ENCODE peak calls at places on chromosomes 4 and X, in nine cellular contexts. U is pancreas, G is astrocyte, Y is keratinocyte, W is HCT116, T is mucosa of descending colon, K is heart left ventricle, N is tibial nerve, J is ovary. I is an unnamed sample.

GRCh38 chrX:92213781-92214180 is 434.6 kb downstream of the PCDH11X start:
- DNase-seq in U (no peak), K (no peak), G (no peak), W (no peak), N (no peak), T (no peak), Y (no peak), J (no peak), I (no peak)

GRCh38 chrX:14598330-14598729 is 69.0 kb downstream of the GLRA2 start:
- DNase-seq in N (no peak), J (no peak), K (no peak), Y (no peak), T (no peak), G (peak; percentile 1), U (no peak), W (no peak), I (no peak)

GRCh38 chr4:4858527-4858926 is 938 bp upstream of the MSX1 start:
- DNase-seq in N (no peak), U (no peak), Y (no peak), W (no peak), G (no peak), K (peak; percentile 15), T (no peak), J (no peak), I (no peak)

GRCh38 chr4:38233727-38234478 is 273.7 kb downstream of the PTTG2 start:
- DNase-seq in Y (no peak), T (peak; percentile 45), K (peak; percentile 45), U (no peak), W (no peak), N (peak; percentile 18), G (no peak), J (no peak), I (no peak)

GRCh38 chrX:39214380-39215126 is 413.3 kb downstream of the MID1IP1 start:
- DNase-seq in Y (no peak), N (no peak), U (no peak), W (no peak), G (no peak), J (no peak), K (peak; percentile 24), T (no peak), I (no peak)

GRCh38 chrX:43176686-43177085 is 398.7 kb upstream of the PPP1R2C start:
- DNase-seq in W (no peak), K (no peak), U (no peak), T (no peak), Y (no peak), J (no peak), N (no peak), G (no peak), I (no peak)

GRCh38 chrX:102863735-102864134 is 73.3 kb upstream of the RAB40AL start:
- DNase-seq in T (peak; percentile 91), G (peak; percentile 37), W (peak; percentile 39), N (peak; percentile 92), Y (no peak), J (peak; percentile 54), K (peak; percentile 81), U (peak; percentile 87), I (no peak)

GRCh38 chrX:20252392-20253231 is 14.1 kb downstream of the RPS6KA3 start:
- DNase-seq in K (peak; percentile 35), W (peak; percentile 26), G (peak; percentile 19), J (no peak), U (peak; percentile 70), Y (no peak), N (peak; percentile 36), T (peak; percentile 85), I (no peak)

GRCh38 chrX:23334871-23335599 is 386 bp downstream of the PTCHD1 start:
- DNase-seq in Y (no peak), N (no peak), G (no peak), T (no peak), W (no peak), J (no peak), K (no peak), U (no peak), I (no peak)

GRCh38 chrX:13087322-13088154 is 43.1 kb upstream of the FAM9C start:
- DNase-seq in K (no peak), J (no peak), N (no peak), U (no peak), G (peak; percentile 75), T (no peak), Y (peak; percentile 15), W (no peak), I (no peak)

GRCh38 chrX:27680726-27681125 is 90.6 kb downstream of the DCAF8L2 start:
- DNase-seq in N (no peak), W (no peak), U (no peak), K (no peak), Y (no peak), G (peak; percentile 61), T (no peak), J (no peak), I (no peak)

GRCh38 chrX:9677098-9677739 is 88.4 kb downstream of the GPR143 start:
- DNase-seq in Y (no peak), K (peak; percentile 51), T (peak; percentile 70), U (no peak), J (no peak), G (peak; percentile 44), W (no peak), N (no peak), I (no peak)

GRCh38 chrX:11472381-11472780 is 179.2 kb downstream of the AMELX start:
- DNase-seq in K (no peak), Y (no peak), W (no peak), U (no peak), J (no peak), N (no peak), T (no peak), G (no peak), I (no peak)

GRCh38 chr4:8035371-8035780 is 95.7 kb upstream of the AFAP1 start:
- DNase-seq in U (no peak), W (no peak), T (no peak), J (no peak), Y (no peak), G (peak; percentile 81), K (no peak), N (no peak), I (no peak)

GRCh38 chr4:163930086-163930485 is 435.6 kb downstream of the TMA16 start:
- DNase-seq in J (no peak), W (no peak), Y (no peak), N (no peak), G (no peak), K (no peak), U (no peak), T (no peak), I (no peak)

GRCh38 chr4:126242679-126243390 is 928.1 kb downstream of the FAT4 start:
- DNase-seq in G (no peak), K (peak; percentile 69), Y (no peak), N (peak; percentile 23), T (no peak), W (no peak), U (no peak), J (no peak), I (no peak)

DNA sequence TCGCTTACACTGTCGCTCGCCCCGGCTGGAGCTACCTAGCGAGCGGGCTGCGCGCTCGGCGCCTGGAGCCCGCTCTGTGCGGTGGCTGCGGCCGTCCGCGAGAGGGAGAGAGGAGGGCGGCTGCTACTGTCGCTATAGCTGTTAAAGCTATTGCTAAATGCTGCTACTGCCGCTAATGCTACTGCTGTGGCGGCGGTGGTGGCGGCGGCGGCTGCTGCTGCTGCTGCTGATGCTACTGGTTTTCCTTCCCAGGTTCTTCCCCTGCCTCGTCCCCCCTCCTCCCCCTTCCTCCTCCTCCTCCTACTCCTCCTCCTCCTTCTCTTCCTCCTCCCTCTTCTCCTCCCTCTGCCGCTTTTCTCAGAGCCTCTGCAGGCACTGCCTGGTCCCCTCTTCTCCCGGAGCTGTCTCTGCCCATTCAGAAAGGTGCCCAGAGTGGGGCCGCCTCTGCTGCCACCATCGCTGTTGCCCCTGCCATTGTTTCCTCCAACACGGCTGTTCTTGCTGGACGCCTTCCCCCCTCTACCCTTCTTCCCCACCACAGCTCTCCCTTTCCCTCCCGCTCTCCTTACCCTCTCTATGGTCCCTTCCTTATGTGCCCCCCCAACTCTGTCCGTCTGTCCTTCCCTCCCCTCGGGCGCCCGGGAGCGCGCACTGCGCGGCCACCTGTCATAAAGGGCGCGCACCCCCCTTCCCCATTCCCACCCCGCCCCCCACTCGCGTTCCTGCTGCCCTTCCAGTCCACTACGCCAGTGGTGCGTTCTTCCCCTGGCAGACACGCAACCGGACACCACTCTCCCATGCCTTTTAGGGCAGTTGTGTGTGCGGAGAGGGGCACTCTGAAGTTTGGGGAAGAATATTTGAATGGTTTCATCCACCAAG is at the start of gene NEXMIF:
- DNase-seq in K (peak; percentile 25), T (no peak), W (no peak), Y (no peak), N (no peak), J (peak; percentile 9), G (peak; percentile 0), U (peak; percentile 46), I (no peak)
- TF ChIP-seq CTCF in K (no peak), T (no peak), W (no peak), Y (peak; percentile 21), N (peak; percentile 6), J (no peak), G (no peak), U (no peak), I (no peak)

GRCh38 chr4:67480810-67481209 is 64.5 kb downstream of the CENPC start:
- DNase-seq in U (no peak), T (no peak), G (no peak), W (no peak), N (no peak), Y (no peak), J (no peak), K (no peak), I (no peak)

DNA sequence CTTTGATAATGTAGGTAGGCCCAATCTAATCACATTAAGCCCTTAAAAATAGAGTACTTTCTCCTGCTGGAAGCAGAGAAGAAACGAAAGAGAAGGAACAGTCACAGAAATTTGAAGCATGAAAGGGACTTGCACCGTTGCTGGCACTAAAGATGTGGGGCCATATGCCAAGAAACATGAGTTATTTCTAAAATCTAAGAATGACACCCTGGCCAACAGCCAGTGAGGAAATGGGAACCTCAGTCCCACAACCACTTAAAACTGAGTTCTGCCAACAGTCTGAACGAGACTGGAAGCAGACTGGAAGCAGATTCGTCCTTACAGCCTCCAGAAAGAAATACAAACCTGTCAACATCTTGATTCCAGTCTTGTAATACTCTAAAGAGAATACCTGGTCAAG is 70.1 kb downstream of the CENPC start:
- DNase-seq in J (no peak), Y (no peak), K (no peak), U (no peak), T (no peak), W (no peak), N (no peak), G (no peak), I (no peak)
- H3K36me3 ChIP-seq in J (no peaks in the 10 kb centered on the region), Y (no peaks in the 10 kb centered on the region), K (no peaks in the 10 kb centered on the region), U (peaks cover 54% of the 10 kb centered on the region), T (peaks cover 5% of the 10 kb centered on the region), W (no peaks in the 10 kb centered on the region), N (peaks cover 12% of the 10 kb centered on the region), G (peaks cover 5% of the 10 kb centered on the region), I (no peaks in the 10 kb centered on the region)

DNA sequence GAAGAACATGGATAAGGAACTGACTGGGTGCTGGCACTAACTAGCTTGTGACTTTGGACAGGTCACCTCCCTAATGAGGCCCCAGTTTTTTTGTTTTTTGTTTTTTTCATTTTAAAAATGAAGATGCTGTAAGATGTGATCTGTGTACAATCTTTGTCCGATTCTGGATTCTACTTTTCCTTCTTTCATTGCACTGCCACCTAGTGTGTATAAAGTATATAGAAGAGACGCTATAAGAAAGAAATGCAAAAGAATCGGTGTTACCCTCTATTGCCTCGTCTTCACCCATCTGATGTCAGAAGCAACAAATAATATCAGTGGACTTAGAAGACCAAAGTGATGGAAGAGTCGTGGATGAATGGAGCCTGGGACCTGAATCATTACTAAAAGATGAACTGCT is 58.6 kb upstream of the P2RY10 start:
- DNase-seq in J (no peak), K (no peak), Y (no peak), W (no peak), N (no peak), G (no peak), U (no peak), T (no peak), I (no peak)
- TF ChIP-seq CTCF in J (no peak), K (no peak), Y (peak; percentile 32), W (no peak), N (peak; percentile 22), G (no peak), U (no peak), T (no peak), I (no peak)

GRCh38 chr4:763922-764321 is 58.3 kb downstream of the PCGF3 start:
- DNase-seq in G (no peak), N (no peak), Y (no peak), K (no peak), W (no peak), U (no peak), J (no peak), T (no peak), I (no peak)
- H3K36me3 ChIP-seq in G (peaks cover 20% of the 10 kb centered on the region), N (peaks cover 31% of the 10 kb centered on the region), Y (peaks cover 35% of the 10 kb centered on the region), K (no peaks in the 10 kb centered on the region), W (peaks cover 34% of the 10 kb centered on the region), U (peaks cover 41% of the 10 kb centered on the region), J (no peaks in the 10 kb centered on the region), T (no peaks in the 10 kb centered on the region), I (peaks cover 70% of the 10 kb centered on the region)

I was measured in vagina.